ENCODE peak calls at places on chromosome 13, in four cellular contexts. O, E, M and T are unnamed samples. For H3K4me1, the result is how much of the 10 kb centered on the place peaks cover.

GRCh38 chr13:49759503-49759902 is 33.0 kb downstream of the KPNA3 start:
- DNase-seq in O (peak), E (no peak), M (no peak), T (no peak)

GRCh38 chr13:24679686-24680085 is 522 bp upstream of the ATP12A start:
- DNase-seq in O (no peak), E (no peak), M (no peak), T (no peak)

GRCh38 chr13:71626396-71626795 is 240.6 kb downstream of the DACH1 start:
- DNase-seq in O (no peak), E (no peak), M (no peak), T (no peak)

GRCh38 chr13:93561553-93561952 is 334.9 kb downstream of the GPC6 start:
- DNase-seq in O (no peak), E (no peak), M (no peak), T (no peak)

GRCh38 chr13:43005460-43006236 is 13.6 kb upstream of the EPSTI1 start:
- DNase-seq in O (no peak), E (no peak), M (no peak), T (no peak)

GRCh38 chr13:50208826-50209335 is 193.6 kb downstream of the KCNRG start:
- DNase-seq in O (peak), E (peak), M (peak), T (peak)

GRCh38 chr13:31885994-31886393 is 145.6 kb upstream of the FRY start:
- DNase-seq in O (no peak), E (peak), M (no peak), T (no peak)

GRCh38 chr13:33730147-33730546 is 87.8 kb upstream of the RFC3 start:
- DNase-seq in O (peak), E (no peak), M (no peak), T (no peak)

GRCh38 chr13:47707414-47707813 is 293.7 kb downstream of the SUCLA2 start:
- DNase-seq in O (no peak), E (no peak), M (no peak), T (no peak)

GRCh38 chr13:50052478-50052877 is 37.2 kb downstream of the KCNRG start:
- DNase-seq in O (no peak), E (no peak), M (no peak), T (no peak)

GRCh38 chr13:79862515-79862914 is 381.6 kb downstream of the NDFIP2 start:
- DNase-seq in O (no peak), E (no peak), M (no peak), T (no peak)

GRCh38 chr13:51921790-51922740 is 60.3 kb downstream of the CCDC70 start:
- DNase-seq in O (peak), E (no peak), M (no peak), T (no peak)

GRCh38 chr13:30145709-30146367 is 161.5 kb downstream of the KATNAL1 start:
- DNase-seq in O (no peak), E (no peak), M (no peak), T (no peak)

GRCh38 chr13:92967923-92968322 is 258.7 kb upstream of the GPC6 start:
- DNase-seq in O (no peak), E (no peak), M (no peak), T (no peak)

DNA sequence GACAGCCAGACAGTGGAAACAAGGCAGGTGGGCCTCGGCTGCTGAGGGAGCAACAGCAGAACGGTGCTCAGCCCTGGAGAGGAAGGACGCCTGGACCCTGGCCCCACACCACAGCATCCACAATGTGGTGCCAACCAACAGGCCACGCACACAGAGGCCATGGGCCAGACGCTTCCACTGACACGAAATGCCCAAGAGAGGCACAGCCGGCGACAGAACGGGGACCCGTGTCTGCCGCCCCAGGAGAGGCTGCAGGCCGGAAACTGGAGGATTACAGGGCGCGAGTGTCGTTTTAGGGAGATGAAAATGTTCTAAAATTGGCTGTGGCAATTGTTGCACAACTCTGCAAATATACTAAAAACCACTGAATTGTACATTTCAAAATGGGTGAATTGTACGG is 69.7 kb downstream of the RASA3 start:
- DNase-seq in O (no peak), E (no peak), M (peak), T (no peak)
- H3K4me1 ChIP-seq in O (under half), E (under half), M (under half), T (half or more)

GRCh38 chr13:110412132-110412912 is 105.2 kb downstream of the COL4A2 start:
- DNase-seq in O (peak), E (peak), M (peak), T (peak)
- H3K4me1 ChIP-seq in O (under half), E (half or more), M (under half), T (under half)

DNA sequence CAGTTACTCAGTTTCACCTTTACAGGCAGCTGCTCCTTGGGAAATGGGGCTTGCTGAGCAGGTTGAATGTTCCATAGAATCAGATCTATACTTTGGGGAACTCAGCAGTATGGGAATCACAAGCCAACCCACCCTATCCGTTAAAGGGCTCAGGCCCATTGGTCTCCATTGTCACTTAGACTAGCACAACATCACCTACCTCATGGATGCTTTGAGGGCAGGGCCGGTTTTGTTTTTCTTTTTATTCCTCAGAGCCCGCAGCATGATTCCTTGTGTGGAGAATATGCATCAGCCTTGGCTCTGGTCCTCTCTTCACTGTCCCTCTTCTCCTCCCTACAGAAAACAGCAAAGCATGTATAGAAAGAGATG is 48.0 kb downstream of the LRCH1 start:
- DNase-seq in O (no peak), E (no peak), M (no peak), T (no peak)
- H3K4me1 ChIP-seq in O (under half), E (half or more), M (under half), T (under half)

GRCh38 chr13:22103046-22103445 is 432.2 kb downstream of the FGF9 start:
- DNase-seq in O (peak), E (no peak), M (no peak), T (no peak)

GRCh38 chr13:22107549-22107948 is 436.7 kb downstream of the FGF9 start:
- DNase-seq in O (no peak), E (no peak), M (no peak), T (no peak)

GRCh38 chr13:22102237-22102636 is 431.4 kb downstream of the FGF9 start:
- DNase-seq in O (no peak), E (no peak), M (no peak), T (no peak)

GRCh38 chr13:22106058-22106457 is 435.2 kb downstream of the FGF9 start:
- DNase-seq in O (no peak), E (no peak), M (no peak), T (no peak)

DNA sequence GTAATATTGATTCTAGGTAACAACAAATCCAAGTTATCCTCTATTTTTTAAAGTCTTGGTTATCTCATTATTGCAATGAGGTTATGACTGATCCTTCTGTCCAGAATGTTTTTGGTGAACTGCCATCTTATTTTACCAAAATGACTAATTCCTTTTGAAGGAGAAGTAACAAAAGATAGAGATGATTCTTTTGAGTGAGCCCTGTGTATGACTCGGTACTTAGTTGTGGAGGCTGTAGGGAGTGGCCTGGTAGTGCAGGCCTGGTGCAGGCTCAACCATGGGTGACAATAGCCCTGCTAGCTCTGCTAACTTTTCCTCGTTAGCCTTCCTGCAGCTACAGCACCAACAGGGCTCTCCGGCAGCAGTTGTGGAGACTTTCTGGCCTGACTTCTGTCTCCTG is 432.8 kb downstream of the FGF9 start:
- DNase-seq in O (no peak), E (no peak), M (no peak), T (no peak)
- H3K4me1 ChIP-seq in O (under half), E (under half), M (under half), T (under half)

GRCh38 chr13:64263285-64263684 is 2847.6 kb upstream of the PCDH20 start:
- DNase-seq in O (no peak), E (no peak), M (no peak), T (no peak)
- H3K4me1 ChIP-seq in O (under half), E (under half), M (under half), T (under half)

GRCh38 chr13:107642841-107643240 is 572.5 kb downstream of the LIG4 start:
- DNase-seq in O (no peak), E (no peak), M (no peak), T (no peak)
- H3K4me1 ChIP-seq in O (under half), E (under half), M (under half), T (under half)

GRCh38 chr13:114266241-114266640 is 15.2 kb upstream of the UPF3A start:
- DNase-seq in O (no peak), E (no peak), M (no peak), T (no peak)
- H3K4me1 ChIP-seq in O (under half), E (under half), M (under half), T (under half)